ENCODE peak calls at places on chromosomes 4 and X, in four cellular contexts. One of them, this sample, is unnamed.

GRCh38 chrX:140360284-140360683 is 144.6 kb downstream of the SOX3 start:
- DNase-seq in CD8-positive, alpha-beta T cell: no peak
- DNase-seq in naive thymus-derived CD4-positive, alpha-beta T cell: no peak
- DNase-seq in cardiac muscle cell: no peak
- DNase-seq in this sample: no peak

GRCh38 chr4:173420324-173420752 is 21.4 kb upstream of the SCRG1 start:
- DNase-seq in CD8-positive, alpha-beta T cell: no peak
- DNase-seq in naive thymus-derived CD4-positive, alpha-beta T cell: peak
- DNase-seq in cardiac muscle cell: no peak
- DNase-seq in this sample: peak

GRCh38 chr4:108971473-108971872 is 208.6 kb upstream of the ETNPPL start:
- DNase-seq in CD8-positive, alpha-beta T cell: no peak
- DNase-seq in naive thymus-derived CD4-positive, alpha-beta T cell: no peak
- DNase-seq in cardiac muscle cell: no peak
- DNase-seq in this sample: no peak

GRCh38 chr4:4668355-4669210 is 126.7 kb upstream of the STX18 start:
- DNase-seq in CD8-positive, alpha-beta T cell: no peak
- DNase-seq in naive thymus-derived CD4-positive, alpha-beta T cell: no peak
- DNase-seq in cardiac muscle cell: no peak
- DNase-seq in this sample: no peak

GRCh38 chr4:183492791-183493221 is 12.1 kb upstream of the ING2 start:
- DNase-seq in CD8-positive, alpha-beta T cell: no peak
- DNase-seq in naive thymus-derived CD4-positive, alpha-beta T cell: no peak
- DNase-seq in cardiac muscle cell: no peak
- DNase-seq in this sample: no peak

GRCh38 chr4:172055046-172055445 is 241.8 kb downstream of the GALNTL6 start:
- DNase-seq in CD8-positive, alpha-beta T cell: no peak
- DNase-seq in naive thymus-derived CD4-positive, alpha-beta T cell: no peak
- DNase-seq in cardiac muscle cell: no peak
- DNase-seq in this sample: no peak

GRCh38 chrX:67384403-67384802 is 159.4 kb upstream of the AR start:
- DNase-seq in CD8-positive, alpha-beta T cell: no peak
- DNase-seq in naive thymus-derived CD4-positive, alpha-beta T cell: no peak
- DNase-seq in cardiac muscle cell: no peak
- DNase-seq in this sample: no peak

GRCh38 chrX:38149016-38149415 is 71.7 kb downstream of the SRPX start:
- DNase-seq in CD8-positive, alpha-beta T cell: no peak
- DNase-seq in naive thymus-derived CD4-positive, alpha-beta T cell: no peak
- DNase-seq in cardiac muscle cell: no peak
- DNase-seq in this sample: no peak

GRCh38 chr4:47926667-47927258 is 12.4 kb upstream of the NFXL1 start:
- DNase-seq in CD8-positive, alpha-beta T cell: peak
- DNase-seq in naive thymus-derived CD4-positive, alpha-beta T cell: peak
- DNase-seq in cardiac muscle cell: peak
- DNase-seq in this sample: peak

GRCh38 chr4:30258949-30259348 is 461.2 kb upstream of the PCDH7 start:
- DNase-seq in CD8-positive, alpha-beta T cell: no peak
- DNase-seq in naive thymus-derived CD4-positive, alpha-beta T cell: no peak
- DNase-seq in cardiac muscle cell: no peak
- DNase-seq in this sample: no peak

GRCh38 chr4:88604978-88605678 is 12.8 kb downstream of the HERC3 start:
- DNase-seq in CD8-positive, alpha-beta T cell: no peak
- DNase-seq in naive thymus-derived CD4-positive, alpha-beta T cell: no peak
- DNase-seq in cardiac muscle cell: no peak
- DNase-seq in this sample: no peak

GRCh38 chr4:10157478-10158354 is 41.1 kb upstream of the WDR1 start:
- DNase-seq in CD8-positive, alpha-beta T cell: peak
- DNase-seq in naive thymus-derived CD4-positive, alpha-beta T cell: peak
- DNase-seq in cardiac muscle cell: peak
- DNase-seq in this sample: peak

GRCh38 chr4:106766519-106766918 is 269.6 kb downstream of the DKK2 start:
- DNase-seq in CD8-positive, alpha-beta T cell: no peak
- DNase-seq in naive thymus-derived CD4-positive, alpha-beta T cell: no peak
- DNase-seq in cardiac muscle cell: no peak
- DNase-seq in this sample: no peak

GRCh38 chr4:67437974-67438713 is 107.2 kb downstream of the CENPC start:
- DNase-seq in CD8-positive, alpha-beta T cell: no peak
- DNase-seq in naive thymus-derived CD4-positive, alpha-beta T cell: no peak
- DNase-seq in cardiac muscle cell: no peak
- DNase-seq in this sample: no peak

GRCh38 chrX:68500105-68500504 is 1.3 kb downstream of the YIPF6 start:
- DNase-seq in CD8-positive, alpha-beta T cell: no peak
- DNase-seq in naive thymus-derived CD4-positive, alpha-beta T cell: no peak
- DNase-seq in cardiac muscle cell: no peak
- DNase-seq in this sample: no peak
- H3K4me3 ChIP-seq in CD8-positive, alpha-beta T cell: no peak
- H3K4me3 ChIP-seq in naive thymus-derived CD4-positive, alpha-beta T cell: no peak
- H3K4me3 ChIP-seq in cardiac muscle cell: peak
- H3K4me3 ChIP-seq in this sample: peak

GRCh38 chrX:152079768-152080167 is 58.6 kb downstream of the MAGEA10 start:
- DNase-seq in CD8-positive, alpha-beta T cell: no peak
- DNase-seq in naive thymus-derived CD4-positive, alpha-beta T cell: no peak
- DNase-seq in cardiac muscle cell: no peak
- DNase-seq in this sample: no peak
- H3K4me3 ChIP-seq in CD8-positive, alpha-beta T cell: no peak
- H3K4me3 ChIP-seq in naive thymus-derived CD4-positive, alpha-beta T cell: no peak
- H3K4me3 ChIP-seq in cardiac muscle cell: no peak
- H3K4me3 ChIP-seq in this sample: no peak

GRCh38 chr4:87073570-87074470 is 139.0 kb downstream of the AFF1 start:
- DNase-seq in CD8-positive, alpha-beta T cell: peak
- DNase-seq in naive thymus-derived CD4-positive, alpha-beta T cell: peak
- DNase-seq in cardiac muscle cell: no peak
- DNase-seq in this sample: peak
- H3K4me3 ChIP-seq in CD8-positive, alpha-beta T cell: peak
- H3K4me3 ChIP-seq in naive thymus-derived CD4-positive, alpha-beta T cell: peak
- H3K4me3 ChIP-seq in cardiac muscle cell: no peak
- H3K4me3 ChIP-seq in this sample: no peak

GRCh38 chr4:26863512-26863911 is 2.9 kb downstream of the STIM2 start:
- DNase-seq in CD8-positive, alpha-beta T cell: no peak
- DNase-seq in naive thymus-derived CD4-positive, alpha-beta T cell: no peak
- DNase-seq in cardiac muscle cell: no peak
- DNase-seq in this sample: no peak
- H3K4me3 ChIP-seq in CD8-positive, alpha-beta T cell: no peak
- H3K4me3 ChIP-seq in naive thymus-derived CD4-positive, alpha-beta T cell: peak
- H3K4me3 ChIP-seq in cardiac muscle cell: peak
- H3K4me3 ChIP-seq in this sample: no peak

This sample was measured in Jurkat, Clone E6-1.